ENCODE peak calls at places on chromosomes 12 and 14, in seven cellular contexts. N, P, G, X, D, L and U are unnamed samples.

GRCh38 chr12:79326225-79326624 is 364.5 kb downstream of the PAWR start:
- DNase-seq in N (no peak), P (no peak), G (no peak), X (no peak), D (no peak), L (no peak), U (no peak)

GRCh38 chr14:76920572-76921175 is 94.5 kb downstream of the LRRC74A start:
- DNase-seq in N (no peak), P (no peak), G (peak; percentile 71), X (no peak), D (no peak), L (no peak), U (peak; percentile 24)

GRCh38 chr12:124550123-124551089 is 17.0 kb downstream of the NCOR2 start:
- DNase-seq in N (peak; percentile 79), P (no peak), G (no peak), X (no peak), D (no peak), L (peak; percentile 42), U (no peak)

GRCh38 chr12:14635776-14636175 is 60.6 kb downstream of the GUCY2C start:
- DNase-seq in N (no peak), P (no peak), G (no peak), X (no peak), D (no peak), L (no peak), U (no peak)

GRCh38 chr12:46369095-46369473 is 3.5 kb downstream of the SLC38A2 start:
- DNase-seq in N (no peak), P (no peak), G (no peak), X (no peak), D (no peak), L (no peak), U (no peak)

GRCh38 chr12:26058818-26059217 is 66.0 kb downstream of the BHLHE41 start:
- DNase-seq in N (no peak), P (no peak), G (no peak), X (no peak), D (no peak), L (no peak), U (no peak)

GRCh38 chr12:110107369-110108281 is 16.5 kb upstream of the IFT81 start:
- DNase-seq in N (no peak), P (no peak), G (peak; percentile 93), X (peak; percentile 77), D (no peak), L (no peak), U (no peak)

GRCh38 chr12:7678744-7679143 is 13.0 kb upstream of the APOBEC1 start:
- DNase-seq in N (no peak), P (no peak), G (no peak), X (no peak), D (no peak), L (no peak), U (no peak)

GRCh38 chr12:106417926-106418910 is 60.7 kb downstream of the POLR3B start:
- DNase-seq in N (no peak), P (no peak), G (peak; percentile 86), X (peak; percentile 22), D (no peak), L (no peak), U (no peak)

GRCh38 chr12:52199294-52199920 is 7.6 kb upstream of the KRT80 start:
- DNase-seq in N (no peak), P (no peak), G (no peak), X (no peak), D (no peak), L (no peak), U (no peak)

GRCh38 chr12:77734489-77734888 is 96.2 kb upstream of the NAV3 start:
- DNase-seq in N (no peak), P (no peak), G (peak; percentile 45), X (no peak), D (no peak), L (no peak), U (no peak)

GRCh38 chr14:76212242-76212641 is 60.5 kb downstream of the GPATCH2L start:
- DNase-seq in N (no peak), P (no peak), G (no peak), X (no peak), D (no peak), L (no peak), U (no peak)

GRCh38 chr14:100045687-100046344 is 19.4 kb upstream of the EVL start:
- DNase-seq in N (no peak), P (no peak), G (no peak), X (peak; percentile 69), D (no peak), L (no peak), U (no peak)

GRCh38 chr14:33062881-33063280 is 124.2 kb downstream of the NPAS3 start:
- DNase-seq in N (no peak), P (no peak), G (peak; percentile 7), X (no peak), D (no peak), L (no peak), U (no peak)

GRCh38 chr14:104735830-104736642 is 12.0 kb downstream of the ADSS1 start:
- DNase-seq in N (no peak), P (no peak), G (peak; percentile 88), X (no peak), D (no peak), L (peak; percentile 65), U (no peak)

GRCh38 chr12:124778411-124778810 is 85.3 kb downstream of the SCARB1 start:
- DNase-seq in N (no peak), P (peak; percentile 42), G (no peak), X (no peak), D (peak; percentile 73), L (no peak), U (no peak)

GRCh38 chr12:65524666-65525065 is 246.2 kb downstream of the MSRB3 start:
- DNase-seq in N (no peak), P (no peak), G (peak; percentile 63), X (peak; percentile 69), D (no peak), L (no peak), U (no peak)

GRCh38 chr12:124109760-124110159 is 136.7 kb downstream of the ZNF664 start:
- DNase-seq in N (no peak), P (peak; percentile 20), G (peak; percentile 31), X (no peak), D (peak; percentile 35), L (no peak), U (peak; percentile 5)

GRCh38 chr12:63362801-63363200 is 211.8 kb upstream of the AVPR1A start:
- DNase-seq in N (no peak), P (no peak), G (no peak), X (no peak), D (no peak), L (no peak), U (no peak)

GRCh38 chr14:75181426-75182062 is 5.1 kb upstream of the TMED10 start:
- DNase-seq in N (no peak), P (no peak), G (no peak), X (no peak), D (no peak), L (no peak), U (no peak)

GRCh38 chr14:68270342-68270741 is 450.8 kb downstream of the RAD51B start:
- DNase-seq in N (no peak), P (no peak), G (no peak), X (no peak), D (no peak), L (no peak), U (no peak)

GRCh38 chr14:92004062-92004461 is 35.8 kb downstream of the TRIP11 start:
- DNase-seq in N (no peak), P (no peak), G (no peak), X (no peak), D (no peak), L (no peak), U (no peak)

GRCh38 chr12:124923906-124924734 is 9.7 kb upstream of the UBC start:
- DNase-seq in N (no peak), P (no peak), G (peak; percentile 61), X (no peak), D (no peak), L (no peak), U (no peak)

GRCh38 chr12:124861492-124861891 is 2.2 kb downstream of the SCARB1 start:
- DNase-seq in N (no peak), P (no peak), G (peak; percentile 79), X (no peak), D (no peak), L (peak; percentile 68), U (no peak)

GRCh38 chr14:75769047-75769685 is 108.1 kb downstream of the TTLL5 start:
- DNase-seq in N (no peak), P (no peak), G (no peak), X (no peak), D (peak; percentile 4), L (no peak), U (no peak)

GRCh38 chr12:55670213-55670730 is 33.6 kb downstream of the OR10P1 start:
- DNase-seq in N (no peak), P (no peak), G (no peak), X (no peak), D (no peak), L (no peak), U (no peak)

GRCh38 chr14:90815817-90816662 is at the start of gene TTC7B:
- DNase-seq in N (no peak), P (peak; percentile 38), G (peak; percentile 41), X (no peak), D (peak; percentile 51), L (no peak), U (no peak)